ENCODE peak calls at places on chromosomes 12 and 14, in ten cellular contexts. J is HepG2, A is lower leg skin, P is endothelial cell of umbilical vein, Z is K562, V is breast epithelium, L is body of pancreas, C is uterus, F is transverse colon, M is adrenal gland. R is an unnamed sample.

GRCh38 chr14:35285991-35286564 is 6.1 kb upstream of the PSMA6 start:
- DNase-seq in J (no peak), A (no peak), P (no peak), Z (no peak), V (no peak), L (no peak), C (no peak), F (no peak), M (no peak), R (no peak)

GRCh38 chr12:32583535-32583934 is 95.6 kb upstream of the DNM1L start:
- DNase-seq in J (no peak), A (no peak), P (peak), Z (no peak), V (no peak), L (no peak), C (no peak), F (no peak), M (no peak), R (no peak)

GRCh38 chr12:89325495-89325894 is 26.8 kb downstream of the DUSP6 start:
- DNase-seq in J (no peak), A (no peak), P (no peak), Z (no peak), V (no peak), L (no peak), C (no peak), F (no peak), M (no peak), R (no peak)

GRCh38 chr12:45566257-45566656 is 163.2 kb upstream of the ARID2 start:
- DNase-seq in J (no peak), A (no peak), P (no peak), Z (no peak), V (no peak), L (no peak), C (no peak), F (no peak), M (no peak), R (no peak)

GRCh38 chr12:29160230-29160629 is 11.2 kb downstream of the FAR2 start:
- DNase-seq in J (no peak), A (no peak), P (no peak), Z (no peak), V (no peak), L (no peak), C (no peak), F (no peak), M (no peak), R (no peak)

GRCh38 chr14:69643430-69644200 is 32.2 kb downstream of the SUSD6 start:
- DNase-seq in J (peak), A (peak), P (peak), Z (no peak), V (peak), L (peak), C (peak), F (peak), M (peak), R (peak)

GRCh38 chr12:87687362-87687761 is 341.8 kb downstream of the C12orf50 start:
- DNase-seq in J (no peak), A (no peak), P (peak), Z (no peak), V (no peak), L (no peak), C (no peak), F (no peak), M (peak), R (no peak)

GRCh38 chr12:81245918-81246611 is 168.2 kb downstream of the ACSS3 start:
- DNase-seq in J (no peak), A (no peak), P (no peak), Z (no peak), V (no peak), L (no peak), C (no peak), F (no peak), M (no peak), R (no peak)

GRCh38 chr14:72094844-72095582 is 162.8 kb downstream of the RGS6 start:
- DNase-seq in J (no peak), A (no peak), P (no peak), Z (no peak), V (no peak), L (no peak), C (no peak), F (no peak), M (no peak), R (no peak)

GRCh38 chr12:89863968-89864367 is 155.3 kb upstream of the ATP2B1 start:
- DNase-seq in J (no peak), A (no peak), P (peak), Z (no peak), V (no peak), L (no peak), C (no peak), F (no peak), M (no peak), R (no peak)

GRCh38 chr12:101697197-101697929 is at the start of gene CHPT1:
- DNase-seq in J (peak), A (peak), P (peak), Z (peak), V (peak), L (peak), C (peak), F (peak), M (peak), R (peak)

GRCh38 chr12:132825861-132826260 is 2.8 kb downstream of the GOLGA3 start:
- DNase-seq in J (no peak), A (no peak), P (no peak), Z (no peak), V (no peak), L (no peak), C (no peak), F (no peak), M (no peak), R (no peak)

GRCh38 chr12:16606117-16606200 is at the start of gene LMO3:
- DNase-seq in J (no peak), A (no peak), P (no peak), Z (no peak), V (no peak), L (no peak), C (no peak), F (no peak), M (no peak), R (no peak)

GRCh38 chr14:68788275-68789001 is 4.4 kb downstream of the ZFP36L1 start:
- DNase-seq in J (no peak), A (no peak), P (peak), Z (no peak), V (peak), L (no peak), C (no peak), F (no peak), M (peak), R (no peak)

GRCh38 chr14:34081126-34081575 is 130.3 kb upstream of the EGLN3 start:
- DNase-seq in J (no peak), A (no peak), P (no peak), Z (no peak), V (no peak), L (no peak), C (no peak), F (no peak), M (no peak), R (no peak)

GRCh38 chr12:124919646-124920352 is 5.3 kb upstream of the UBC start:
- DNase-seq in J (no peak), A (no peak), P (peak), Z (no peak), V (no peak), L (no peak), C (no peak), F (no peak), M (no peak), R (no peak)

GRCh38 chr12:124917841-124918621 is 3.6 kb upstream of the UBC start:
- DNase-seq in J (peak), A (no peak), P (no peak), Z (no peak), V (peak), L (no peak), C (no peak), F (no peak), M (peak), R (no peak)

GRCh38 chr12:124915249-124916236 is 1.1 kb upstream of the UBC start:
- DNase-seq in J (peak), A (peak), P (peak), Z (no peak), V (peak), L (peak), C (no peak), F (peak), M (no peak), R (no peak)

GRCh38 chr12:124916370-124917134 is 2.1 kb upstream of the UBC start:
- DNase-seq in J (peak), A (peak), P (peak), Z (no peak), V (peak), L (peak), C (peak), F (peak), M (peak), R (no peak)

GRCh38 chr12:124917135-124917840 is 2.8 kb upstream of the UBC start:
- DNase-seq in J (peak), A (peak), P (peak), Z (peak), V (peak), L (peak), C (peak), F (peak), M (peak), R (no peak)
- TF ChIP-seq POLR2A in J (peak), A (no peak), P (no peak), Z (peak), V (peak), L (no peak), C (peak), F (peak), M (peak), R (peak)

GRCh38 chr12:71664411-71665108 is 459 bp downstream of the THAP2 start:
- DNase-seq in J (no peak), A (no peak), P (no peak), Z (no peak), V (no peak), L (no peak), C (no peak), F (no peak), M (no peak), R (peak)

GRCh38 chr12:71665109-71665476 is 992 bp downstream of the THAP2 start:
- DNase-seq in J (peak), A (no peak), P (no peak), Z (no peak), V (no peak), L (no peak), C (no peak), F (no peak), M (no peak), R (no peak)

GRCh38 chr12:71663561-71664410 is at the start of the genes THAP2 and ZFC3H1:
- DNase-seq in J (peak), A (peak), P (peak), Z (peak), V (peak), L (peak), C (peak), F (peak), M (peak), R (peak)

GRCh38 chr12:71661977-71662522 is 1.6 kb downstream of the ZFC3H1 start:
- DNase-seq in J (no peak), A (no peak), P (peak), Z (no peak), V (no peak), L (no peak), C (no peak), F (no peak), M (no peak), R (peak)

GRCh38 chr12:71662861-71663560 is 637 bp downstream of the ZFC3H1 start:
- DNase-seq in J (peak), A (peak), P (peak), Z (peak), V (peak), L (peak), C (peak), F (peak), M (peak), R (peak)
- TF ChIP-seq POLR2A in J (no peak), A (no peak), P (no peak), Z (no peak), V (no peak), L (no peak), C (no peak), F (peak), M (no peak), R (no peak)

DNA sequence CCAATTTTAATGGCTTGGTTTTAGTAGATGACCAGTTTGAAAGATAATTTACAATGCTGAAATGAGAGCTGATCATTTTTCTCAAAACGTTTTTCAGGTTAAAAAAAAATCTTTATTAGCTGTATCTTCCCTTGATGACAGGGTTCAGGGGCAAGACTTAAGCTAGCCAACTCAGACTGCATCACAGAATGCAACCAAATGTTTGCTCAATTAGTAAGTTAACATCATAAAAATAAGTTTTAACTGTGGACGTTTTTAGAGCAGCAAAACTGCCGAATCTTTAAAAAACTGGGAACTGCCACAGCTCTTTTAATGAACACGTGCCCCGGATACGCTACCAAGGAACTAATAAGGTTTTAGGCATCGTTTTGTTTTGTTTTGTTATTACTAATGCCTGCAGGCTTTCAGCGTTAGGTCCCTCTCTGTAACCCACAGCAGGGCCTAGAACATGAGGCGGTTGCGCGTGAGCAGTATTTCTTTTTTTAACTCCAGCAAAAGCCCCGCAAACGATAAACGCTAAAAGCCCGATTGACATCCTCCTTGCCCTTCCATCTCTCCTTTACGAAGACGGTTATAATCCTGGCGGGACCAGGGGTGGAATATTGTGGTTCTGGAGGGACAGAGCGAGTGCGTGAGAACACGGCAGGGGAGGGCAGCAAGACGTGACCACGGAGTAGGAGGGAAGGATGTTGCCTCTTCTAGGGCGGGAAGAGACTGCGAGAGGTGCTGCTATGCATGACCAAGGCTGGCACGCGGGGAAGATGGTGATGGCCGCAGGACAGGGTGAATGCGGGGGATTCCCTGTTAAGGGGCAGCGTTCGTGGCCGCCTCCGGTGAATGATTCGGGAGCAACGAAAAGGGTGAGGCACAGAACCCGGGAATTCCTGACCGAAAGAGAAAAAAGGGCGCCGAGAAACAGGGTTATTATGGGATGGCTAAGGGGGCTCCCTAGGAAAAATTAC is 652 bp downstream of the SUPT16H start:
- DNase-seq in J (peak), A (peak), P (peak), Z (peak), V (peak), L (peak), C (peak), F (peak), M (peak), R (peak)
- TF ChIP-seq POLR2A in J (no peak), A (no peak), P (no peak), Z (no peak), V (no peak), L (no peak), C (no peak), F (no peak), M (no peak), R (no peak)

GRCh38 chr12:6376965-6377666 is 1.8 kb upstream of the SCNN1A start:
- DNase-seq in J (no peak), A (no peak), P (no peak), Z (no peak), V (no peak), L (no peak), C (no peak), F (peak), M (no peak), R (no peak)

GRCh38 chr12:6375269-6376078 is at the start of gene SCNN1A:
- DNase-seq in J (no peak), A (no peak), P (no peak), Z (no peak), V (peak), L (peak), C (peak), F (peak), M (no peak), R (no peak)

GRCh38 chr12:6377667-6377994 is 2.3 kb upstream of the SCNN1A start:
- DNase-seq in J (no peak), A (no peak), P (no peak), Z (no peak), V (peak), L (peak), C (no peak), F (peak), M (peak), R (no peak)

GRCh38 chr12:6374781-6375150 is 597 bp downstream of the SCNN1A start:
- DNase-seq in J (no peak), A (no peak), P (no peak), Z (no peak), V (no peak), L (no peak), C (no peak), F (peak), M (no peak), R (no peak)

GRCh38 chr12:6376079-6376941 is 947 bp upstream of the SCNN1A start:
- DNase-seq in J (peak), A (no peak), P (peak), Z (peak), V (peak), L (peak), C (peak), F (peak), M (no peak), R (no peak)
- TF ChIP-seq POLR2A in J (no peak), A (no peak), P (no peak), Z (no peak), V (peak), L (peak), C (no peak), F (peak), M (no peak), R (no peak)

GRCh38 chr12:112937741-112938719 is at the start of gene OAS3:
- DNase-seq in J (peak), A (peak), P (peak), Z (peak), V (peak), L (peak), C (peak), F (peak), M (peak), R (peak)
- TF ChIP-seq POLR2A in J (peak), A (no peak), P (no peak), Z (no peak), V (no peak), L (no peak), C (no peak), F (peak), M (no peak), R (no peak)